ENCODE peak calls at places on chromosomes 2 and 18, in nine cellular contexts. One of them, this sample, is unnamed.

GRCh38 chr2:119201815-119202214 is 21.8 kb upstream of the STEAP3 start:
- DNase-seq in adrenal gland: no peak
- DNase-seq in breast epithelium: peak; percentile 57
- DNase-seq in right cardiac atrium: no peak
- DNase-seq in stomach: no peak
- DNase-seq in foreskin fibroblast: no peak
- DNase-seq in DND-41: no peak
- DNase-seq in mucosa of descending colon: no peak
- DNase-seq in Caco-2: no peak
- DNase-seq in this sample: no peak

GRCh38 chr2:232525796-232526195 is at the start of gene CHRND:
- DNase-seq in adrenal gland: peak; percentile 73
- DNase-seq in breast epithelium: no peak
- DNase-seq in right cardiac atrium: peak; percentile 76
- DNase-seq in stomach: no peak
- DNase-seq in foreskin fibroblast: no peak
- DNase-seq in DND-41: no peak
- DNase-seq in mucosa of descending colon: no peak
- DNase-seq in Caco-2: no peak
- DNase-seq in this sample: no peak

GRCh38 chr18:49591271-49591670 is 29.4 kb downstream of the LIPG start:
- DNase-seq in adrenal gland: no peak
- DNase-seq in breast epithelium: no peak
- DNase-seq in right cardiac atrium: no peak
- DNase-seq in stomach: no peak
- DNase-seq in foreskin fibroblast: no peak
- DNase-seq in DND-41: no peak
- DNase-seq in mucosa of descending colon: peak; percentile 70
- DNase-seq in Caco-2: no peak
- DNase-seq in this sample: no peak

GRCh38 chr2:70923378-70924015 is 12.2 kb upstream of the ATP6V1B1 start:
- DNase-seq in adrenal gland: no peak
- DNase-seq in breast epithelium: no peak
- DNase-seq in right cardiac atrium: no peak
- DNase-seq in stomach: peak; percentile 9
- DNase-seq in foreskin fibroblast: no peak
- DNase-seq in DND-41: peak; percentile 30
- DNase-seq in mucosa of descending colon: no peak
- DNase-seq in Caco-2: no peak
- DNase-seq in this sample: peak; percentile 51

GRCh38 chr18:9762561-9762960 is 54.5 kb downstream of the RAB31 start:
- DNase-seq in adrenal gland: no peak
- DNase-seq in breast epithelium: no peak
- DNase-seq in right cardiac atrium: no peak
- DNase-seq in stomach: no peak
- DNase-seq in foreskin fibroblast: no peak
- DNase-seq in DND-41: no peak
- DNase-seq in mucosa of descending colon: no peak
- DNase-seq in Caco-2: no peak
- DNase-seq in this sample: no peak

GRCh38 chr2:190862067-190862466 is 18.6 kb upstream of the GLS start:
- DNase-seq in adrenal gland: no peak
- DNase-seq in breast epithelium: no peak
- DNase-seq in right cardiac atrium: no peak
- DNase-seq in stomach: no peak
- DNase-seq in foreskin fibroblast: no peak
- DNase-seq in DND-41: no peak
- DNase-seq in mucosa of descending colon: no peak
- DNase-seq in Caco-2: no peak
- DNase-seq in this sample: no peak

GRCh38 chr2:72695676-72696075 is 130.2 kb downstream of the EXOC6B start:
- DNase-seq in adrenal gland: no peak
- DNase-seq in breast epithelium: no peak
- DNase-seq in right cardiac atrium: no peak
- DNase-seq in stomach: no peak
- DNase-seq in foreskin fibroblast: no peak
- DNase-seq in DND-41: no peak
- DNase-seq in mucosa of descending colon: no peak
- DNase-seq in Caco-2: no peak
- DNase-seq in this sample: no peak

GRCh38 chr2:8681786-8682692 is at the start of gene ID2:
- DNase-seq in adrenal gland: peak; percentile 99
- DNase-seq in breast epithelium: peak; percentile 97
- DNase-seq in right cardiac atrium: peak; percentile 100
- DNase-seq in stomach: peak; percentile 99
- DNase-seq in foreskin fibroblast: peak; percentile 98
- DNase-seq in DND-41: peak; percentile 100
- DNase-seq in mucosa of descending colon: peak; percentile 100
- DNase-seq in Caco-2: peak; percentile 99
- DNase-seq in this sample: peak; percentile 99

GRCh38 chr2:84954329-84954728 is 16.6 kb upstream of the KCMF1 start:
- DNase-seq in adrenal gland: peak; percentile 40
- DNase-seq in breast epithelium: no peak
- DNase-seq in right cardiac atrium: no peak
- DNase-seq in stomach: no peak
- DNase-seq in foreskin fibroblast: no peak
- DNase-seq in DND-41: no peak
- DNase-seq in mucosa of descending colon: no peak
- DNase-seq in Caco-2: no peak
- DNase-seq in this sample: no peak

GRCh38 chr2:84959045-84959493 is 11.9 kb upstream of the KCMF1 start:
- DNase-seq in adrenal gland: no peak
- DNase-seq in breast epithelium: no peak
- DNase-seq in right cardiac atrium: no peak
- DNase-seq in stomach: no peak
- DNase-seq in foreskin fibroblast: peak; percentile 65
- DNase-seq in DND-41: no peak
- DNase-seq in mucosa of descending colon: no peak
- DNase-seq in Caco-2: no peak
- DNase-seq in this sample: no peak

GRCh38 chr2:84958135-84959044 is 12.6 kb upstream of the KCMF1 start:
- DNase-seq in adrenal gland: peak; percentile 78
- DNase-seq in breast epithelium: peak; percentile 58
- DNase-seq in right cardiac atrium: no peak
- DNase-seq in stomach: peak; percentile 62
- DNase-seq in foreskin fibroblast: peak; percentile 86
- DNase-seq in DND-41: no peak
- DNase-seq in mucosa of descending colon: no peak
- DNase-seq in Caco-2: peak; percentile 90
- DNase-seq in this sample: peak; percentile 26

GRCh38 chr2:84957771-84958134 is 13.2 kb upstream of the KCMF1 start:
- DNase-seq in adrenal gland: no peak
- DNase-seq in breast epithelium: no peak
- DNase-seq in right cardiac atrium: no peak
- DNase-seq in stomach: no peak
- DNase-seq in foreskin fibroblast: no peak
- DNase-seq in DND-41: no peak
- DNase-seq in mucosa of descending colon: no peak
- DNase-seq in Caco-2: no peak
- DNase-seq in this sample: no peak

DNA sequence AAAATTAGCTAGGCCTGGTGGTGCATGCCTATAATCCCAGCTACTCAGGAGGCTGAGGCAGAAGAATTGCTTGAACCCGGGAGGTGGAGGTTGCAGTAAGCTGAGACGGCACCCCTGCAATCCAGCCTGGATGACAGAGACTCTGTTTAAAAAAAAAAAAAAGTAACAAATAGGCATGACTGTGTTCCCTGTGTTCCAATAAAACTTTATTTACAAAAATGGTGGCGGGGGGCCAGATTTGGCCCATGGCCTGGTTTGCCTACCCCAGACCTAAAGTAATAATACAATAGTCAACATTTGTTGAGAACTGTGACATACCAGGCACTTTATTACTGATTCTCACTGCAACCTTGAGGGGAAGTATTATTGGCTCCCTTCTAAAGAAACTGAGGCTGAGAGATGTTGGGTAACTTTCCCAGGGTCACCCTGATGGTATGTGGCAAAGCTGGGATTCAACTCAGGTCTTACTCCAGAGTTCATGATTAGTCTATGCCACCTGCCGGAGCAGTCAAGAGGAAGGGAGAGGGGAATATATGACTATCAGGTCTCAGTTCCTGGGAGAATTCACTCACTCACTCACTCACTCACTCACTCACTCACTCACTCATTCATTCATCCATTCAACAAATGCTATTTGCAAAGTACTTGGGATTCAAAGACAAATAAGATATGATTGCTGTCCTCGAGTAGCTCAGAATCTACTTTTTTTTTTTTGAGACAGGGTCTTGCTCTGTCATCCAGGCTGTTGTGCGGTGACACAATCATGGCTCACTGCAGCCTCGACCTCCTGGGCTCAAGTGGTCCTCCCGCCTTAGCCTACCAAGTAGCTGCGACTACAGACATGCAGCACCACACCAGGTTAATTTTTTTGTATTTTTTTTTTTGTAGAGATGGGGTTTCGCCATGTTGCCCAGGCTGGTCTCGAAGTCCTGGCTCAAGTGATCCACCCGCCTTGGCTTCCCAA is 14.3 kb upstream of the KCMF1 start:
- DNase-seq in adrenal gland: no peak
- DNase-seq in breast epithelium: no peak
- DNase-seq in right cardiac atrium: no peak
- DNase-seq in stomach: no peak
- DNase-seq in foreskin fibroblast: no peak
- DNase-seq in DND-41: no peak
- DNase-seq in mucosa of descending colon: no peak
- DNase-seq in Caco-2: no peak
- DNase-seq in this sample: no peak
- H3K4me3 ChIP-seq in adrenal gland: no peak overlapping the region
- H3K4me3 ChIP-seq in breast epithelium: no peak overlapping the region
- H3K4me3 ChIP-seq in right cardiac atrium: no peak overlapping the region
- H3K4me3 ChIP-seq in stomach: no peak overlapping the region
- H3K4me3 ChIP-seq in foreskin fibroblast: no peak overlapping the region
- H3K4me3 ChIP-seq in DND-41: no peak overlapping the region
- H3K4me3 ChIP-seq in mucosa of descending colon: no peak overlapping the region
- H3K4me3 ChIP-seq in Caco-2: no peak overlapping the region
- H3K4me3 ChIP-seq in this sample: no peak overlapping the region

GRCh38 chr2:163732718-163733117 is 3.1 kb downstream of the FIGN start:
- DNase-seq in adrenal gland: no peak
- DNase-seq in breast epithelium: no peak
- DNase-seq in right cardiac atrium: no peak
- DNase-seq in stomach: no peak
- DNase-seq in foreskin fibroblast: no peak
- DNase-seq in DND-41: no peak
- DNase-seq in mucosa of descending colon: no peak
- DNase-seq in Caco-2: no peak
- DNase-seq in this sample: peak; percentile 47
- H3K4me3 ChIP-seq in adrenal gland: peak overlapping the region; percentile 93
- H3K4me3 ChIP-seq in breast epithelium: peak overlapping the region; percentile 62
- H3K4me3 ChIP-seq in right cardiac atrium: peak overlapping the region; percentile 98
- H3K4me3 ChIP-seq in stomach: peak overlapping the region; percentile 65
- H3K4me3 ChIP-seq in foreskin fibroblast: no peak overlapping the region
- H3K4me3 ChIP-seq in DND-41: no peak overlapping the region
- H3K4me3 ChIP-seq in mucosa of descending colon: no peak overlapping the region
- H3K4me3 ChIP-seq in Caco-2: no peak overlapping the region
- H3K4me3 ChIP-seq in this sample: peak overlapping the region; percentile 66

GRCh38 chr2:164808776-164809175 is 32.8 kb downstream of the COBLL1 start:
- DNase-seq in adrenal gland: no peak
- DNase-seq in breast epithelium: no peak
- DNase-seq in right cardiac atrium: no peak
- DNase-seq in stomach: no peak
- DNase-seq in foreskin fibroblast: peak; percentile 2
- DNase-seq in DND-41: no peak
- DNase-seq in mucosa of descending colon: no peak
- DNase-seq in Caco-2: no peak
- DNase-seq in this sample: no peak

GRCh38 chr2:164812378-164812777 is 29.2 kb downstream of the COBLL1 start:
- DNase-seq in adrenal gland: no peak
- DNase-seq in breast epithelium: no peak
- DNase-seq in right cardiac atrium: no peak
- DNase-seq in stomach: no peak
- DNase-seq in foreskin fibroblast: no peak
- DNase-seq in DND-41: no peak
- DNase-seq in mucosa of descending colon: no peak
- DNase-seq in Caco-2: no peak
- DNase-seq in this sample: no peak

GRCh38 chr2:164813535-164813934 is 28.1 kb downstream of the COBLL1 start:
- DNase-seq in adrenal gland: no peak
- DNase-seq in breast epithelium: no peak
- DNase-seq in right cardiac atrium: no peak
- DNase-seq in stomach: no peak
- DNase-seq in foreskin fibroblast: no peak
- DNase-seq in DND-41: no peak
- DNase-seq in mucosa of descending colon: no peak
- DNase-seq in Caco-2: no peak
- DNase-seq in this sample: no peak

GRCh38 chr2:164810843-164811242 is 30.8 kb downstream of the COBLL1 start:
- DNase-seq in adrenal gland: no peak
- DNase-seq in breast epithelium: no peak
- DNase-seq in right cardiac atrium: no peak
- DNase-seq in stomach: no peak
- DNase-seq in foreskin fibroblast: peak; percentile 12
- DNase-seq in DND-41: no peak
- DNase-seq in mucosa of descending colon: no peak
- DNase-seq in Caco-2: no peak
- DNase-seq in this sample: no peak

DNA sequence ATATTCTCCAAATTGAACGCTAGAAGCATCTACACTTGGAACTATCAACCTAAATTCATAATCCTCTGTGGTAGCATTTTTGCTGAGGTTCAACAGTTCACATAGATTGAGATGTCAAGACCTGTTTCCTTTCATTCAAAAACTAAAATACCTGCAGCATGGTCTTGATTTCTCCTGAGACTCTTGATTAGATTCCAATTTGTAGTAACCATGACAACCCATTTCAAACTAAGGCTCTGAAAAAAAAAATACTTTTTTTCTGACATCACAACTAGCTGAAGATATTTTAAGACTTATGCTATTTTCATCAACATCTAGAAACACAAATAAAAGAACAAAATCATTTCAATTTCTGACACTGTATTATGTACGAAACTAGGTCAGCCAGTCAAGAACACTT is 29.8 kb downstream of the COBLL1 start:
- DNase-seq in adrenal gland: no peak
- DNase-seq in breast epithelium: no peak
- DNase-seq in right cardiac atrium: no peak
- DNase-seq in stomach: no peak
- DNase-seq in foreskin fibroblast: no peak
- DNase-seq in DND-41: no peak
- DNase-seq in mucosa of descending colon: no peak
- DNase-seq in Caco-2: no peak
- DNase-seq in this sample: no peak
- H3K4me3 ChIP-seq in adrenal gland: no peak overlapping the region
- H3K4me3 ChIP-seq in breast epithelium: no peak overlapping the region
- H3K4me3 ChIP-seq in right cardiac atrium: no peak overlapping the region
- H3K4me3 ChIP-seq in stomach: no peak overlapping the region
- H3K4me3 ChIP-seq in foreskin fibroblast: no peak overlapping the region
- H3K4me3 ChIP-seq in DND-41: no peak overlapping the region
- H3K4me3 ChIP-seq in mucosa of descending colon: no peak overlapping the region
- H3K4me3 ChIP-seq in Caco-2: no peak overlapping the region
- H3K4me3 ChIP-seq in this sample: no peak overlapping the region

GRCh38 chr2:49832555-49832954 is 678.2 kb upstream of the FSHR start:
- DNase-seq in adrenal gland: no peak
- DNase-seq in breast epithelium: no peak
- DNase-seq in right cardiac atrium: no peak
- DNase-seq in stomach: no peak
- DNase-seq in foreskin fibroblast: no peak
- DNase-seq in DND-41: no peak
- DNase-seq in mucosa of descending colon: no peak
- DNase-seq in Caco-2: no peak
- DNase-seq in this sample: no peak

GRCh38 chr2:49827366-49827765 is 673.1 kb upstream of the FSHR start:
- DNase-seq in adrenal gland: no peak
- DNase-seq in breast epithelium: no peak
- DNase-seq in right cardiac atrium: no peak
- DNase-seq in stomach: no peak
- DNase-seq in foreskin fibroblast: no peak
- DNase-seq in DND-41: no peak
- DNase-seq in mucosa of descending colon: no peak
- DNase-seq in Caco-2: no peak
- DNase-seq in this sample: no peak

GRCh38 chr2:49836017-49836416 is 681.7 kb upstream of the FSHR start:
- DNase-seq in adrenal gland: no peak
- DNase-seq in breast epithelium: no peak
- DNase-seq in right cardiac atrium: no peak
- DNase-seq in stomach: no peak
- DNase-seq in foreskin fibroblast: no peak
- DNase-seq in DND-41: no peak
- DNase-seq in mucosa of descending colon: no peak
- DNase-seq in Caco-2: no peak
- DNase-seq in this sample: no peak

GRCh38 chr2:49834433-49834832 is 680.1 kb upstream of the FSHR start:
- DNase-seq in adrenal gland: no peak
- DNase-seq in breast epithelium: no peak
- DNase-seq in right cardiac atrium: no peak
- DNase-seq in stomach: no peak
- DNase-seq in foreskin fibroblast: no peak
- DNase-seq in DND-41: no peak
- DNase-seq in mucosa of descending colon: no peak
- DNase-seq in Caco-2: no peak
- DNase-seq in this sample: no peak

GRCh38 chr2:49831698-49832367 is 677.5 kb upstream of the FSHR start:
- DNase-seq in adrenal gland: no peak
- DNase-seq in breast epithelium: no peak
- DNase-seq in right cardiac atrium: no peak
- DNase-seq in stomach: no peak
- DNase-seq in foreskin fibroblast: no peak
- DNase-seq in DND-41: no peak
- DNase-seq in mucosa of descending colon: no peak
- DNase-seq in Caco-2: no peak
- DNase-seq in this sample: no peak
- H3K4me3 ChIP-seq in adrenal gland: no peak overlapping the region
- H3K4me3 ChIP-seq in breast epithelium: no peak overlapping the region
- H3K4me3 ChIP-seq in right cardiac atrium: no peak overlapping the region
- H3K4me3 ChIP-seq in stomach: no peak overlapping the region
- H3K4me3 ChIP-seq in foreskin fibroblast: no peak overlapping the region
- H3K4me3 ChIP-seq in DND-41: no peak overlapping the region
- H3K4me3 ChIP-seq in mucosa of descending colon: no peak overlapping the region
- H3K4me3 ChIP-seq in Caco-2: no peak overlapping the region
- H3K4me3 ChIP-seq in this sample: no peak overlapping the region